ENCODE peak calls at places on chromosome 14, in seven cellular contexts. Y is A172; O is T-helper 9 cell; X is islet precursor cell; C is CD4-positive, alpha-beta memory T cell; F is SW480; L is pancreas. N is an unnamed sample.

GRCh38 chr14:95500201-95500681 is 16.2 kb downstream of the SYNE3 start:
- DNase-seq in Y (no peak), O (no peak), X (no peak), C (no peak), F (no peak), L (no peak), N (no peak)

GRCh38 chr14:91920526-91920925 is 27.0 kb downstream of the FBLN5 start:
- DNase-seq in Y (no peak), O (no peak), X (no peak), C (no peak), F (no peak), L (no peak), N (no peak)

GRCh38 chr14:96830946-96831345 is 33.8 kb downstream of the VRK1 start:
- DNase-seq in Y (no peak), O (no peak), X (no peak), C (no peak), F (no peak), L (no peak), N (no peak)

GRCh38 chr14:23729720-23730387 is 93.7 kb downstream of the DHRS2 start:
- DNase-seq in Y (no peak), O (no peak), X (no peak), C (no peak), F (peak), L (no peak), N (no peak)

GRCh38 chr14:96164861-96165490 is 39.7 kb upstream of the BDKRB2 start:
- DNase-seq in Y (no peak), O (no peak), X (peak), C (no peak), F (no peak), L (peak), N (no peak)

GRCh38 chr14:95514131-95515079 is 2.0 kb downstream of the SYNE3 start:
- DNase-seq in Y (no peak), O (no peak), X (no peak), C (no peak), F (no peak), L (no peak), N (no peak)

GRCh38 chr14:22505751-22506710 is 83.0 kb downstream of the DAD1 start:
- DNase-seq in Y (no peak), O (no peak), X (no peak), C (peak), F (no peak), L (no peak), N (no peak)

GRCh38 chr14:105888784-105889665 is 362.6 kb downstream of the TMEM121 start:
- DNase-seq in Y (no peak), O (no peak), X (peak), C (peak), F (no peak), L (peak), N (no peak)

GRCh38 chr14:89004195-89004594 is 179.7 kb downstream of the TTC8 start:
- DNase-seq in Y (no peak), O (no peak), X (no peak), C (no peak), F (no peak), L (no peak), N (no peak)

GRCh38 chr14:92586001-92586947 is 72.7 kb downstream of the RIN3 start:
- DNase-seq in Y (peak), O (no peak), X (no peak), C (peak), F (no peak), L (no peak), N (peak)

GRCh38 chr14:85948163-85948562 is 418.2 kb downstream of the FLRT2 start:
- DNase-seq in Y (no peak), O (no peak), X (no peak), C (no peak), F (no peak), L (no peak), N (no peak)

GRCh38 chr14:56341766-56342418 is 223.7 kb downstream of the PELI2 start:
- DNase-seq in Y (no peak), O (no peak), X (no peak), C (no peak), F (no peak), L (no peak), N (no peak)

GRCh38 chr14:104820669-104821228 is 19.8 kb downstream of the ZBTB42 start:
- DNase-seq in Y (no peak), O (no peak), X (peak), C (no peak), F (peak), L (peak), N (no peak)

GRCh38 chr14:61643546-61643945 is 51.8 kb upstream of the HIF1A start:
- DNase-seq in Y (no peak), O (no peak), X (no peak), C (no peak), F (no peak), L (no peak), N (no peak)

GRCh38 chr14:33686218-33686617 is 264.7 kb downstream of the EGLN3 start:
- DNase-seq in Y (peak), O (no peak), X (no peak), C (no peak), F (no peak), L (no peak), N (no peak)

GRCh38 chr14:96255501-96256366 is at the start of gene BDKRB1:
- DNase-seq in Y (peak), O (no peak), X (no peak), C (no peak), F (no peak), L (no peak), N (no peak)